ENCODE peak calls at places on chromosome 6, in six cellular contexts. One of them, this sample, is unnamed.
A peak's percentile ranks its signal among the peaks of the same experiment; 100 is the strongest.

GRCh38 chr6:36028088-36028886 is 679 bp downstream of the MAPK14 start:
- DNase-seq in neural crest cell: peak; percentile 25
- DNase-seq in HuH-7.5: no peak
- DNase-seq in skeletal muscle cell: no peak
- DNase-seq in progenitor cell of endocrine pancreas: peak; percentile 30
- DNase-seq in KBM-7: no peak
- DNase-seq in this sample: peak; percentile 56

GRCh38 chr6:118325220-118325860 is 222.8 kb upstream of the PLN start:
- DNase-seq in neural crest cell: no peak
- DNase-seq in HuH-7.5: no peak
- DNase-seq in skeletal muscle cell: no peak
- DNase-seq in progenitor cell of endocrine pancreas: no peak
- DNase-seq in KBM-7: no peak
- DNase-seq in this sample: no peak

GRCh38 chr6:12791371-12791770 is 74.8 kb downstream of the PHACTR1 start:
- DNase-seq in neural crest cell: no peak
- DNase-seq in HuH-7.5: no peak
- DNase-seq in skeletal muscle cell: no peak
- DNase-seq in progenitor cell of endocrine pancreas: no peak
- DNase-seq in KBM-7: no peak
- DNase-seq in this sample: no peak

GRCh38 chr6:130033999-130034814 is 15.8 kb downstream of the L3MBTL3 start:
- DNase-seq in neural crest cell: no peak
- DNase-seq in HuH-7.5: no peak
- DNase-seq in skeletal muscle cell: peak; percentile 50
- DNase-seq in progenitor cell of endocrine pancreas: no peak
- DNase-seq in KBM-7: no peak
- DNase-seq in this sample: no peak

GRCh38 chr6:31814677-31815024 is 432 bp downstream of the HSPA1L start:
- DNase-seq in neural crest cell: peak; percentile 69
- DNase-seq in HuH-7.5: peak; percentile 57
- DNase-seq in skeletal muscle cell: peak; percentile 93
- DNase-seq in progenitor cell of endocrine pancreas: peak; percentile 67
- DNase-seq in KBM-7: peak; percentile 89
- DNase-seq in this sample: peak; percentile 92

GRCh38 chr6:169075211-169075621 is 178.4 kb downstream of the THBS2 start:
- DNase-seq in neural crest cell: no peak
- DNase-seq in HuH-7.5: no peak
- DNase-seq in skeletal muscle cell: peak; percentile 71
- DNase-seq in progenitor cell of endocrine pancreas: no peak
- DNase-seq in KBM-7: no peak
- DNase-seq in this sample: no peak

GRCh38 chr6:83707829-83708545 is 914 bp downstream of the SNAP91 start:
- DNase-seq in neural crest cell: peak; percentile 7
- DNase-seq in HuH-7.5: no peak
- DNase-seq in skeletal muscle cell: no peak
- DNase-seq in progenitor cell of endocrine pancreas: peak; percentile 13
- DNase-seq in KBM-7: peak; percentile 15
- DNase-seq in this sample: no peak

GRCh38 chr6:110878751-110879539 is 4.4 kb downstream of the AMD1 start:
- DNase-seq in neural crest cell: peak; percentile 17
- DNase-seq in HuH-7.5: no peak
- DNase-seq in skeletal muscle cell: no peak
- DNase-seq in progenitor cell of endocrine pancreas: no peak
- DNase-seq in KBM-7: peak; percentile 71
- DNase-seq in this sample: peak; percentile 30

GRCh38 chr6:111096246-111096645 is 8.9 kb downstream of the SLC16A10 start:
- DNase-seq in neural crest cell: no peak
- DNase-seq in HuH-7.5: no peak
- DNase-seq in skeletal muscle cell: no peak
- DNase-seq in progenitor cell of endocrine pancreas: no peak
- DNase-seq in KBM-7: no peak
- DNase-seq in this sample: peak; percentile 79

GRCh38 chr6:169230923-169231789 is 22.5 kb downstream of the THBS2 start:
- DNase-seq in neural crest cell: no peak
- DNase-seq in HuH-7.5: no peak
- DNase-seq in skeletal muscle cell: no peak
- DNase-seq in progenitor cell of endocrine pancreas: no peak
- DNase-seq in KBM-7: no peak
- DNase-seq in this sample: no peak

GRCh38 chr6:75503291-75503690 is 9.7 kb upstream of the FILIP1 start:
- DNase-seq in neural crest cell: no peak
- DNase-seq in HuH-7.5: no peak
- DNase-seq in skeletal muscle cell: no peak
- DNase-seq in progenitor cell of endocrine pancreas: no peak
- DNase-seq in KBM-7: no peak
- DNase-seq in this sample: no peak

GRCh38 chr6:24910850-24911712 is 24.7 kb downstream of the RIPOR2 start:
- DNase-seq in neural crest cell: peak; percentile 36
- DNase-seq in HuH-7.5: no peak
- DNase-seq in skeletal muscle cell: no peak
- DNase-seq in progenitor cell of endocrine pancreas: peak; percentile 38
- DNase-seq in KBM-7: no peak
- DNase-seq in this sample: peak; percentile 29

GRCh38 chr6:127080081-127080480 is 38.4 kb upstream of the RSPO3 start:
- DNase-seq in neural crest cell: no peak
- DNase-seq in HuH-7.5: no peak
- DNase-seq in skeletal muscle cell: no peak
- DNase-seq in progenitor cell of endocrine pancreas: no peak
- DNase-seq in KBM-7: no peak
- DNase-seq in this sample: no peak

GRCh38 chr6:38184041-38184779 is 364.7 kb downstream of the ZFAND3 start:
- DNase-seq in neural crest cell: no peak
- DNase-seq in HuH-7.5: no peak
- DNase-seq in skeletal muscle cell: no peak
- DNase-seq in progenitor cell of endocrine pancreas: no peak
- DNase-seq in KBM-7: no peak
- DNase-seq in this sample: no peak

GRCh38 chr6:28586273-28586672 is 60.6 kb downstream of the GPX5 start:
- DNase-seq in neural crest cell: no peak
- DNase-seq in HuH-7.5: no peak
- DNase-seq in skeletal muscle cell: no peak
- DNase-seq in progenitor cell of endocrine pancreas: no peak
- DNase-seq in KBM-7: no peak
- DNase-seq in this sample: no peak

GRCh38 chr6:90274481-90275030 is 22.1 kb downstream of the BACH2 start:
- DNase-seq in neural crest cell: no peak
- DNase-seq in HuH-7.5: no peak
- DNase-seq in skeletal muscle cell: no peak
- DNase-seq in progenitor cell of endocrine pancreas: no peak
- DNase-seq in KBM-7: no peak
- DNase-seq in this sample: no peak

GRCh38 chr6:101344885-101345284 is 48.6 kb upstream of the GRIK2 start:
- DNase-seq in neural crest cell: no peak
- DNase-seq in HuH-7.5: no peak
- DNase-seq in skeletal muscle cell: no peak
- DNase-seq in progenitor cell of endocrine pancreas: no peak
- DNase-seq in KBM-7: no peak
- DNase-seq in this sample: no peak

GRCh38 chr6:20846602-20847028 is 312.4 kb downstream of the CDKAL1 start:
- DNase-seq in neural crest cell: no peak
- DNase-seq in HuH-7.5: no peak
- DNase-seq in skeletal muscle cell: no peak
- DNase-seq in progenitor cell of endocrine pancreas: no peak
- DNase-seq in KBM-7: peak; percentile 83
- DNase-seq in this sample: no peak

GRCh38 chr6:51619042-51619799 is 468.2 kb downstream of the PKHD1 start:
- DNase-seq in neural crest cell: no peak
- DNase-seq in HuH-7.5: no peak
- DNase-seq in skeletal muscle cell: no peak
- DNase-seq in progenitor cell of endocrine pancreas: no peak
- DNase-seq in KBM-7: no peak
- DNase-seq in this sample: no peak

GRCh38 chr6:39411465-39411864 is 89.0 kb upstream of the KCNK16 start:
- DNase-seq in neural crest cell: no peak
- DNase-seq in HuH-7.5: no peak
- DNase-seq in skeletal muscle cell: no peak
- DNase-seq in progenitor cell of endocrine pancreas: no peak
- DNase-seq in KBM-7: no peak
- DNase-seq in this sample: no peak

GRCh38 chr6:148747145-148747492 is 289 bp downstream of the UST start:
- DNase-seq in neural crest cell: no peak
- DNase-seq in HuH-7.5: peak; percentile 16
- DNase-seq in skeletal muscle cell: no peak
- DNase-seq in progenitor cell of endocrine pancreas: peak; percentile 30
- DNase-seq in KBM-7: no peak
- DNase-seq in this sample: no peak

GRCh38 chr6:5334341-5334740 is 73.0 kb downstream of the FARS2 start:
- DNase-seq in neural crest cell: no peak
- DNase-seq in HuH-7.5: no peak
- DNase-seq in skeletal muscle cell: no peak
- DNase-seq in progenitor cell of endocrine pancreas: no peak
- DNase-seq in KBM-7: no peak
- DNase-seq in this sample: no peak

GRCh38 chr6:39214846-39215639 is 14.2 kb downstream of the KCNK5 start:
- DNase-seq in neural crest cell: no peak
- DNase-seq in HuH-7.5: no peak
- DNase-seq in skeletal muscle cell: no peak
- DNase-seq in progenitor cell of endocrine pancreas: no peak
- DNase-seq in KBM-7: no peak
- DNase-seq in this sample: peak; percentile 80

GRCh38 chr6:39882567-39882953 is 51.7 kb downstream of the MOCS1 start:
- DNase-seq in neural crest cell: no peak
- DNase-seq in HuH-7.5: no peak
- DNase-seq in skeletal muscle cell: peak; percentile 99
- DNase-seq in progenitor cell of endocrine pancreas: no peak
- DNase-seq in KBM-7: no peak
- DNase-seq in this sample: peak; percentile 19

GRCh38 chr6:153994811-153995210 is 44.2 kb upstream of the OPRM1 start:
- DNase-seq in neural crest cell: no peak
- DNase-seq in HuH-7.5: no peak
- DNase-seq in skeletal muscle cell: no peak
- DNase-seq in progenitor cell of endocrine pancreas: no peak
- DNase-seq in KBM-7: no peak
- DNase-seq in this sample: no peak

GRCh38 chr6:80197474-80197873 is 91.0 kb downstream of the BCKDHB start:
- DNase-seq in neural crest cell: no peak
- DNase-seq in HuH-7.5: no peak
- DNase-seq in skeletal muscle cell: no peak
- DNase-seq in progenitor cell of endocrine pancreas: no peak
- DNase-seq in KBM-7: no peak
- DNase-seq in this sample: no peak

GRCh38 chr6:131807321-131807643 is 538 bp upstream of the ENPP1 start:
- DNase-seq in neural crest cell: no peak
- DNase-seq in HuH-7.5: no peak
- DNase-seq in skeletal muscle cell: no peak
- DNase-seq in progenitor cell of endocrine pancreas: no peak
- DNase-seq in KBM-7: no peak
- DNase-seq in this sample: no peak

GRCh38 chr6:12051861-12052368 is 39.8 kb downstream of the HIVEP1 start:
- DNase-seq in neural crest cell: no peak
- DNase-seq in HuH-7.5: no peak
- DNase-seq in skeletal muscle cell: peak; percentile 25
- DNase-seq in progenitor cell of endocrine pancreas: no peak
- DNase-seq in KBM-7: no peak
- DNase-seq in this sample: no peak

GRCh38 chr6:17912521-17912920 is 74.9 kb downstream of the KIF13A start:
- DNase-seq in neural crest cell: no peak
- DNase-seq in HuH-7.5: no peak
- DNase-seq in skeletal muscle cell: no peak
- DNase-seq in progenitor cell of endocrine pancreas: no peak
- DNase-seq in KBM-7: no peak
- DNase-seq in this sample: no peak

GRCh38 chr6:51934098-51934497 is 153.3 kb downstream of the PKHD1 start:
- DNase-seq in neural crest cell: no peak
- DNase-seq in HuH-7.5: peak; percentile 4
- DNase-seq in skeletal muscle cell: no peak
- DNase-seq in progenitor cell of endocrine pancreas: no peak
- DNase-seq in KBM-7: peak; percentile 24
- DNase-seq in this sample: no peak

GRCh38 chr6:44542401-44543116 is 155.1 kb downstream of the CDC5L start:
- DNase-seq in neural crest cell: no peak
- DNase-seq in HuH-7.5: no peak
- DNase-seq in skeletal muscle cell: no peak
- DNase-seq in progenitor cell of endocrine pancreas: no peak
- DNase-seq in KBM-7: no peak
- DNase-seq in this sample: no peak

GRCh38 chr6:150315626-150316025 is 53.2 kb upstream of the IYD start:
- DNase-seq in neural crest cell: no peak
- DNase-seq in HuH-7.5: no peak
- DNase-seq in skeletal muscle cell: no peak
- DNase-seq in progenitor cell of endocrine pancreas: no peak
- DNase-seq in KBM-7: no peak
- DNase-seq in this sample: no peak

GRCh38 chr6:44149369-44150012 is 9.1 kb upstream of the CAPN11 start:
- DNase-seq in neural crest cell: no peak
- DNase-seq in HuH-7.5: no peak
- DNase-seq in skeletal muscle cell: no peak
- DNase-seq in progenitor cell of endocrine pancreas: no peak
- DNase-seq in KBM-7: no peak
- DNase-seq in this sample: no peak

This sample was measured in left colon.